ENCODE peak calls at places on chromosomes 4 and X, in five cellular contexts. T is colonic mucosa, A is MM.1S, X is tibial nerve, C is testis. F is an unnamed sample.

GRCh38 chr4:25913056-25913850 is 767 bp upstream of the SMIM20 start:
- DNase-seq in C (peak; percentile 30), A (peak; percentile 33), X (peak; percentile 25), T (peak; percentile 60), F (peak; percentile 66)

GRCh38 chrX:50697691-50698090 is 116.3 kb downstream of the SHROOM4 start:
- DNase-seq in A (no peak), T (no peak), C (no peak), X (no peak), F (no peak)

GRCh38 chr4:110512901-110513300 is 36.9 kb downstream of the ENPEP start:
- DNase-seq in C (no peak), X (no peak), A (no peak), T (no peak), F (no peak)

GRCh38 chr4:26351685-26352084 is 30.9 kb downstream of the RBPJ start:
- DNase-seq in A (no peak), X (no peak), T (no peak), C (no peak), F (no peak)

GRCh38 chrX:38458071-38458470 is 103.3 kb upstream of the TSPAN7 start:
- DNase-seq in X (no peak), C (no peak), T (no peak), A (peak; percentile 16), F (no peak)

GRCh38 chrX:30812326-30812725 is 76.7 kb downstream of the TAB3 start:
- DNase-seq in C (no peak), A (no peak), T (no peak), X (no peak), F (no peak)

GRCh38 chr4:26219206-26219605 is 101.6 kb upstream of the RBPJ start:
- DNase-seq in T (no peak), C (no peak), X (no peak), A (no peak), F (no peak)

GRCh38 chrX:42686706-42687105 is 91.3 kb downstream of the PPP1R2C start:
- DNase-seq in X (no peak), C (no peak), T (no peak), A (no peak), F (no peak)

GRCh38 chr4:25101836-25102235 is 58.4 kb downstream of the SEPSECS start:
- DNase-seq in T (no peak), C (no peak), X (no peak), A (no peak), F (no peak)

GRCh38 chr4:159425749-159426376 is 323.0 kb downstream of the RAPGEF2 start:
- DNase-seq in C (no peak), A (no peak), T (no peak), X (no peak), F (no peak)

GRCh38 chr4:83498187-83498586 is 13.3 kb upstream of the ABRAXAS1 start:
- DNase-seq in T (no peak), X (no peak), C (no peak), A (no peak), F (no peak)

GRCh38 chrX:109347618-109348017 is 134.3 kb downstream of the GUCY2F start:
- DNase-seq in C (no peak), T (no peak), A (no peak), X (no peak), F (no peak)

GRCh38 chr4:2068198-2068470 is 9.0 kb downstream of the NAT8L start:
- DNase-seq in C (no peak), X (no peak), T (no peak), A (no peak), F (no peak)

GRCh38 chrX:56782791-56783449 is 53.9 kb downstream of the NBDY start:
- DNase-seq in A (no peak), C (no peak), T (peak; percentile 34), X (no peak), F (no peak)

GRCh38 chrX:109936598-109936997 is 66.3 kb upstream of the TMEM164 start:
- DNase-seq in T (no peak), A (no peak), X (no peak), C (no peak), F (no peak)

GRCh38 chr4:183541081-183542045 is 36.5 kb downstream of the ING2 start:
- DNase-seq in C (peak; percentile 77), T (no peak), A (no peak), X (peak; percentile 29), F (no peak)

GRCh38 chrX:108735087-108735679 is 1.2 kb downstream of the IRS4 start:
- DNase-seq in T (no peak), X (no peak), A (no peak), C (no peak), F (peak; percentile 30)

GRCh38 chr4:177214935-177215334 is 94.7 kb upstream of the NEIL3 start:
- DNase-seq in X (no peak), C (no peak), T (no peak), A (no peak), F (no peak)

GRCh38 chr4:94349193-94349592 is 6.6 kb upstream of the HPGDS start:
- DNase-seq in C (no peak), T (no peak), X (no peak), A (no peak), F (no peak)

GRCh38 chrX:118189628-118190027 is 73.0 kb upstream of the KLHL13 start:
- DNase-seq in X (no peak), A (no peak), C (no peak), T (no peak), F (no peak)

GRCh38 chr4:7021930-7022658 is 21.1 kb upstream of the TADA2B start:
- DNase-seq in C (no peak), A (no peak), X (no peak), T (no peak), F (no peak)

GRCh38 chr4:2354127-2354526 is 64.3 kb downstream of the ZFYVE28 start:
- DNase-seq in A (no peak), T (no peak), X (no peak), C (no peak), F (no peak)

GRCh38 chr4:144449623-144450022 is 196.3 kb upstream of the HHIP start:
- DNase-seq in T (peak; percentile 18), X (peak; percentile 53), A (no peak), C (peak; percentile 43), F (no peak)

GRCh38 chrX:136209016-136209738 is 42.0 kb downstream of the MAP7D3 start:
- DNase-seq in C (peak; percentile 36), A (peak; percentile 38), X (peak; percentile 56), T (peak; percentile 42), F (peak; percentile 66)

GRCh38 chr4:169079942-169080827 is 70.1 kb upstream of the CBR4 start:
- DNase-seq in C (peak; percentile 75), X (peak; percentile 69), A (no peak), T (peak; percentile 29), F (peak; percentile 66)

GRCh38 chr4:453267-453666 is 45.7 kb downstream of the ZNF721 start:
- DNase-seq in C (no peak), T (no peak), A (no peak), X (no peak), F (no peak)
- H3K9me3 ChIP-seq in C (no peaks in the 10 kb centered on the region), T (peaks cover 18% of the 10 kb centered on the region), A (peaks cover 5% of the 10 kb centered on the region), X (peaks cover 99% of the 10 kb centered on the region), F (peaks cover 97% of the 10 kb centered on the region)

DNA sequence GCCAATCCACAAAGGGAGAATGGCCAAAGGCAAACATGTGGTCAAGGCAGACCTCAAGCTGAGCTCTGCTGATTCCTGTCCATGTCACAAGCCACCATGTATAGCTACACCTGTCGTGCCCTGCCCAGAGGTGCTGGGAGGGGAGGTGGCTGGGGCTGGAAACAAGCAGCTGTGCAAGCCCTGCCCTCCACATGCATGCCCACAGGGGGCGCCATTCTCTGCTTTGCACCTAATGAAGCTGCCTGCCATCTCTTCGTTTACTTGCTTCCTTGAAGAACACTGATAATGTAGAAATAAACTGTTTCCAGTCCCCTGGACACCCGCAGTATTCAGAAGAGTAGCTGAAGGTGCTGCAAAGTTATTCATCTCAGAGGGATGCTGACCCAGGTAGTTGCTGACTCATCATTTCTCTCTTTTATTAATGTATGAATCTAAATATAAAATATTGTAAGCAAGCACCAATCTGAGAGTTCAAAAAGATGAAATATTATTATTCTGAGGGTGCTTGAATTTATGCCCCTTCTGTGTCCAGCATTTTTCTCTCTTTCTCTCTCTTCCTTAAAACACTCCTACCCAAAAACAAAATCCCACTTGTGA is 278.6 kb downstream of the ADGRA3 start:
- DNase-seq in T (peak; percentile 83), A (peak; percentile 81), C (peak; percentile 84), X (no peak), F (peak; percentile 68)
- TF ChIP-seq CTCF in T (peak; percentile 68), A (peak; percentile 94), C (peak; percentile 68), X (peak; percentile 28), F (peak; percentile 26)

GRCh38 chrX:468979-469378 is 82.3 kb upstream of the PPP2R3B start:
- DNase-seq in T (no peak), A (no peak), X (no peak), C (no peak), F (no peak)
- H3K9me3 ChIP-seq in T (no peaks in the 10 kb centered on the region), A (no peaks in the 10 kb centered on the region), X (no peaks in the 10 kb centered on the region), C (no peaks in the 10 kb centered on the region), F (no peaks in the 10 kb centered on the region)

GRCh38 chr4:178471385-178471784 is 1029.1 kb upstream of the AGA start:
- DNase-seq in T (no peak), X (no peak), C (no peak), A (no peak), F (no peak)
- TF ChIP-seq CTCF in T (no peak), X (no peak), C (no peak), A (no peak), F (no peak)

F was measured in upper lobe of right lung.